ENCODE peak calls at places on chromosomes 7 and 10, in seven cellular contexts. D is uterus, F is ovary, J is stomach, V is gastrocnemius medialis, E is breast epithelium, B is spleen. N is an unnamed sample. For H3K4me1, the result is how much of the 10 kb centered on the place peaks cover.

GRCh38 chr10:102064868-102065560 is at the start of gene HPS6:
- DNase-seq in D (peak), F (peak), J (peak), V (peak), E (peak), B (peak), N (peak)

GRCh38 chr10:78672898-78673297 is 395.9 kb upstream of the ZMIZ1 start:
- DNase-seq in D (no peak), F (no peak), J (no peak), V (no peak), E (no peak), B (no peak), N (no peak)

GRCh38 chr10:34092891-34093290 is 722.2 kb downstream of the PARD3 start:
- DNase-seq in D (no peak), F (no peak), J (no peak), V (no peak), E (no peak), B (no peak), N (no peak)

GRCh38 chr10:79904671-79905321 is 44.1 kb downstream of the SFTPD start:
- DNase-seq in D (peak), F (peak), J (peak), V (peak), E (no peak), B (peak), N (peak)

GRCh38 chr10:122282253-122282671 is 11.2 kb downstream of the BTBD16 start:
- DNase-seq in D (no peak), F (no peak), J (peak), V (peak), E (no peak), B (no peak), N (no peak)

GRCh38 chr10:72796042-72796441 is 97.5 kb upstream of the OIT3 start:
- DNase-seq in D (no peak), F (no peak), J (no peak), V (no peak), E (no peak), B (no peak), N (no peak)

GRCh38 chr7:26705567-26705966 is 158.8 kb downstream of the SKAP2 start:
- DNase-seq in D (no peak), F (no peak), J (no peak), V (no peak), E (no peak), B (no peak), N (no peak)

GRCh38 chr7:26868841-26869505 is 4.6 kb upstream of the SKAP2 start:
- DNase-seq in D (no peak), F (no peak), J (no peak), V (no peak), E (no peak), B (no peak), N (no peak)

GRCh38 chr10:30827531-30828120 is 198.1 kb upstream of the LYZL2 start:
- DNase-seq in D (no peak), F (no peak), J (no peak), V (no peak), E (no peak), B (peak), N (no peak)

DNA sequence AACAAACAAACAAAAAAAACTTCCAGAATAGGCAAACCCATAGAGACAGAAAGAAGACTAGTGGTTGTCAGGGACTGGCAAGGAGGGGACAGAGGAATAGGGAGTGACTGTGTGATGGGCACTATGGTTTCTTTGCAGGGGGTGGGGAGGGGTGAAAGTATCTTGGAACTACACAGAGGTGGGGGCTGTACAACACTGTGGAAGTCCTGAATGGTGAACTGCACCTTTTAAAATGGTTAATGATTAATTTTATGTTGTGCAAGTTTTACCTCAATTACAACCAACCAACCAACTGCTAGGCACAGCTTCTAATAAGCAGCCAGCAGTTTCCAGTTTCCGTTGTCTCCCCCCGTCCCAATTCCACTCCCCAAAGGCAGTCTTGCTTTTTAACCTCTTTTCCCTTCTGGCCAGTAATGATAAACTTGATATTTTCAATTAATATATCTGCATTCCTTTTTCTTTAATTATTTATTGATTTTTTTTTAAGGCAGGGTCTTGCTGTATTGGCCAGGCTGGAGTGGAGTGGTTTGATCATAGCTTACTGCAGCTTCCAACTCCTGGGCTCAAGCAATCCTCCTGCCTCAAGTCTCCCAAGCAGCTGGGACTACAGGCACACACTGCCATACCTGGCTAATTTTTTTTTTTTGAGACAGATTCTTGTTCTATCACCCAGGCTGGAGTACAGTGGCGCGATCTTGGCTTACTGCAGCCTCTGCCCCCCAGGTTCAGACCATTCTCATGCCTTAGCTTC is 46.8 kb downstream of the HIP1 start:
- DNase-seq in D (no peak), F (no peak), J (no peak), V (no peak), E (no peak), B (peak), N (no peak)
- TF ChIP-seq POLR2A in D (no peak), F (no peak), J (no peak), V (no peak), E (no peak), B (no peak), N (no peak)

DNA sequence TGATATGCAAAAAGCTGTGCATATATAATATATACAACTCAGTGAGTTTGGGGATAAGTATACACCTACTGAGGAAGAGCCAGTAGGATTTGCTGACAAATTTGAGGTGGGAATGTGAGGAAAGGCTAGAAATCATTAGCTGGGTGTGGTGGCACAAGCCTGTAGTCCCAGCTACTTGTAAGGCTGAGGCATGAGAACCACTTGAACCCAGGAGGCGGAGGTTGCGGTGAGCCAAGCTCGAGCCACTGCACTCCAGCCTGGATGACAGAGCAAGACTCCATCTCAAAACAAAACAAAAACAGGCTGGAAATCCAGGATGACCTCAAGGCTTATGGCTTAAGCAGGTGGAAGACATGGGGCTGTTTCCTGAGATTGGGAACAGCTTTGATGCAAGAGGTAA is 10.6 kb upstream of the PLEKHS1 start:
- DNase-seq in D (no peak), F (no peak), J (no peak), V (no peak), E (no peak), B (no peak), N (no peak)
- H3K4me3 ChIP-seq in D (no peak), F (no peak), J (no peak), V (no peak), E (no peak), B (no peak), N (no peak)

GRCh38 chr7:51666261-51666660 is 349.7 kb upstream of the COBL start:
- DNase-seq in D (no peak), F (no peak), J (no peak), V (no peak), E (no peak), B (no peak), N (no peak)
- H3K4me1 ChIP-seq in D (under half), F (under half), J (under half), V (under half), E (under half), B (under half), N (under half)

DNA sequence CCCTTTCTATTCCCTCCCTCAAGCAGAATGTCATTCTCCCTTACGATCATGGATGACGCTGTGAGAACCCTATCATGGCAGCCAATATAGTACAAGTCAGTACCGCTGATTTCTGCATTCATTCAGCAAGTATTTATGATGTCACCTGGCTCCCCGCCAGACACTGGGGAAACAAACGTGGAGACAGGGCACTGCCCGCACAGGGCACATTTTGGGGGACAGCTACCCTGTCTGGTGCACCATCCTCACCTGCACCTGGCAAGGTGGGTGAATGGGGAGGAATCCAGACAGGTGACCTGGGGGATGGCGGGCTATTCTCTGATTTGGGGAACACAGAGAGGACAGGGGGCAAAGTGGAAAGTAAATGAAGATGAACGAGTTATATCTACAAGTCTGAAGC is 28.4 kb downstream of the MKI67 start:
- DNase-seq in D (no peak), F (no peak), J (no peak), V (no peak), E (no peak), B (no peak), N (no peak)
- TF ChIP-seq POLR2A in D (no peak), F (no peak), J (no peak), V (no peak), E (no peak), B (no peak), N (no peak)

DNA sequence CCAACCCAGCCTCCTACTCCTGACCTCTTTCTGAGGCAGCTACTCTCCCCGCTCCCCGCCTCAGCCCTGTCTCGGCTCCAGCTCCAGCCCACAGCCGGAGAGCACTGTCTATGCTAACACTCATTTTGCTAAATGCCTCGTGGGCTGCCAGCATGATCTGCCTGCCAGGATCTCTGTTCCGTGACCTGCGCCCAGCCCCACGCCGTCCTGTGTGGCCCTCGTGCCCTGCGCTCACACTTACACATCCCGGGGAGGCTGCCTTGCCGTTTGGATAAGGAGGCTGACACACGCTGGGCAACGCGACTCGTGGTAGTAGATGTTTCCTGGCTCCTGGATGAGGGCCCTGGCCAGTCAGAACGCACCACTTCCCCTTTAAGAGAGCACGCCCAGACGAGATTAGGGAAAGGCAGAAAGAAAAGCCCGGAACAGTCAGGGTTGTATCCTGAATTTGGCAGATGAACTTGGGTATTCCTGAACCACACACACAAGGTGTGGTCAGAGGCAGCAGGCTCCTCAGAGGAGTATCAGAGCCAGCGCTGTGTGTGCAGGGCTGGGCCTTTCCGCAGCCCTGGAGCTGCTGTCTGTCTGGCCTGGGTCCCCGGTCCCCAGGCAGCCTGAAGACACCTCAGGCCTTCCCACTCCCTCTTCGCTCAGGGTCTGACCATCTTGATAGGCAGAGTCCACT is 97.7 kb upstream of the EFCAB10 start:
- DNase-seq in D (peak), F (peak), J (peak), V (peak), E (peak), B (peak), N (peak)
- H3K4me3 ChIP-seq in D (peak), F (peak), J (peak), V (peak), E (peak), B (peak), N (peak)

N was measured in transverse colon.